ENCODE peak calls at places on chromosome 10, in five cellular contexts. W is WTC11; V is AG04450; D is naive thymus-derived CD8-positive, alpha-beta T cell; F is heart left ventricle. A is an unnamed sample.

GRCh38 chr10:29443745-29444523 is 155.1 kb downstream of the LYZL1 start:
- DNase-seq in W (no peak), F (no peak), D (no peak), V (no peak), A (no peak)

GRCh38 chr10:42150428-42151061 is 487.8 kb downstream of the ZNF33B start:
- DNase-seq in D (no peak), V (no peak), F (no peak), W (no peak), A (no peak)

GRCh38 chr10:84317174-84317573 is 11.2 kb upstream of the CCSER2 start:
- DNase-seq in V (no peak), W (no peak), F (no peak), D (no peak), A (no peak)

GRCh38 chr10:107157071-107157470 is 7.4 kb downstream of the SORCS1 start:
- DNase-seq in W (no peak), D (no peak), V (no peak), F (no peak), A (no peak)

GRCh38 chr10:90658791-90659190 is 199.0 kb downstream of the HTR7 start:
- DNase-seq in V (no peak), W (peak; percentile 28), D (no peak), F (no peak), A (no peak)

GRCh38 chr10:86815035-86815617 is 58.7 kb downstream of the BMPR1A start:
- DNase-seq in V (no peak), F (no peak), D (no peak), W (no peak), A (no peak)

GRCh38 chr10:12187321-12187905 is 8.3 kb downstream of the NUDT5 start:
- DNase-seq in D (no peak), V (no peak), W (no peak), F (no peak), A (no peak)

GRCh38 chr10:31261502-31262311 is 57.3 kb upstream of the ZEB1 start:
- DNase-seq in V (peak; percentile 81), F (no peak), D (no peak), W (no peak), A (no peak)

GRCh38 chr10:98425511-98426352 is 10.8 kb upstream of the PYROXD2 start:
- DNase-seq in W (peak; percentile 83), F (no peak), D (no peak), V (no peak), A (peak; percentile 40)

GRCh38 chr10:55183993-55184392 is 383.0 kb upstream of the PCDH15 start:
- DNase-seq in D (no peak), F (no peak), W (no peak), V (no peak), A (no peak)

GRCh38 chr10:44042075-44042770 is 342.7 kb downstream of the CXCL12 start:
- DNase-seq in W (no peak), F (no peak), V (no peak), D (no peak), A (no peak)

GRCh38 chr10:28853195-28853594 is 175.9 kb downstream of the BAMBI start:
- DNase-seq in D (no peak), W (no peak), V (no peak), F (no peak), A (no peak)

GRCh38 chr10:94108200-94108599 is 114.5 kb downstream of the PLCE1 start:
- DNase-seq in F (no peak), V (peak; percentile 66), W (no peak), D (no peak), A (no peak)

GRCh38 chr10:28722065-28722803 is 44.9 kb downstream of the BAMBI start:
- DNase-seq in W (peak; percentile 68), V (peak; percentile 4), F (peak; percentile 21), D (no peak), A (peak; percentile 36)

GRCh38 chr10:79238606-79239005 is 108.7 kb upstream of the PPIF start:
- DNase-seq in W (no peak), V (no peak), F (no peak), D (no peak), A (no peak)

GRCh38 chr10:6320320-6321010 is 117.7 kb downstream of the PFKFB3 start:
- DNase-seq in D (no peak), V (no peak), W (no peak), F (no peak), A (no peak)

GRCh38 chr10:17249820-17250219 is 21.8 kb downstream of the VIM start:
- DNase-seq in F (no peak), V (no peak), W (no peak), D (no peak), A (no peak)

GRCh38 chr10:133405844-133406527 is 12.0 kb downstream of the MTG1 start:
- DNase-seq in D (no peak), V (no peak), W (no peak), F (no peak), A (no peak)

GRCh38 chr10:113945075-113945686 is 90.7 kb downstream of the NHLRC2 start:
- DNase-seq in D (no peak), V (no peak), F (no peak), W (no peak), A (no peak)

GRCh38 chr10:133292919-133293809 is 15.5 kb downstream of the TUBGCP2 start:
- DNase-seq in F (no peak), V (no peak), W (no peak), D (no peak), A (no peak)

GRCh38 chr10:101565370-101565900 is 22.6 kb downstream of the POLL start:
- DNase-seq in F (no peak), D (no peak), W (no peak), V (no peak), A (no peak)

GRCh38 chr10:126243976-126244375 is 144.3 kb downstream of the ADAM12 start:
- DNase-seq in V (peak; percentile 86), W (no peak), D (no peak), F (no peak), A (no peak)

GRCh38 chr10:43817368-43817767 is 168.7 kb upstream of the ZNF32 start:
- DNase-seq in D (no peak), F (no peak), W (no peak), V (peak; percentile 33), A (no peak)

GRCh38 chr10:74976565-74976964 is 134.9 kb upstream of the SAMD8 start:
- DNase-seq in D (no peak), V (no peak), F (no peak), W (no peak), A (no peak)

GRCh38 chr10:122152544-122152943 is 118.6 kb upstream of the BTBD16 start:
- DNase-seq in W (no peak), D (no peak), V (no peak), F (peak; percentile 84), A (peak; percentile 89)

GRCh38 chr10:95457319-95457886 is 103.8 kb downstream of the SORBS1 start:
- DNase-seq in F (no peak), V (no peak), D (no peak), W (no peak), A (no peak)

A was measured in left ventricle myocardium inferior.